ENCODE peak calls at places on chromosome 4, in four cellular contexts. One of them, this sample, is unnamed.

GRCh38 chr4:182448281-182449151 is 205.3 kb downstream of the TENM3 start:
- DNase-seq in lung: peak
- DNase-seq in immature natural killer cell: no peak
- DNase-seq in adipocyte: peak
- DNase-seq in this sample: peak

GRCh38 chr4:89404530-89404929 is 96.9 kb upstream of the GPRIN3 start:
- DNase-seq in lung: no peak
- DNase-seq in immature natural killer cell: no peak
- DNase-seq in adipocyte: no peak
- DNase-seq in this sample: no peak

GRCh38 chr4:40669504-40669903 is 39.8 kb upstream of the RBM47 start:
- DNase-seq in lung: no peak
- DNase-seq in immature natural killer cell: no peak
- DNase-seq in adipocyte: no peak
- DNase-seq in this sample: no peak

GRCh38 chr4:165580379-165580905 is 201.6 kb downstream of the CPE start:
- DNase-seq in lung: no peak
- DNase-seq in immature natural killer cell: no peak
- DNase-seq in adipocyte: peak
- DNase-seq in this sample: no peak

GRCh38 chr4:25865586-25865985 is 2.8 kb upstream of the SEL1L3 start:
- DNase-seq in lung: peak
- DNase-seq in immature natural killer cell: no peak
- DNase-seq in adipocyte: no peak
- DNase-seq in this sample: peak

GRCh38 chr4:13089659-13089998 is 394.5 kb downstream of the RAB28 start:
- DNase-seq in lung: no peak
- DNase-seq in immature natural killer cell: no peak
- DNase-seq in adipocyte: no peak
- DNase-seq in this sample: no peak

GRCh38 chr4:151582098-151582497 is 173.1 kb downstream of the FHIP1A start:
- DNase-seq in lung: no peak
- DNase-seq in immature natural killer cell: no peak
- DNase-seq in adipocyte: no peak
- DNase-seq in this sample: no peak

GRCh38 chr4:144820706-144821105 is 174.8 kb downstream of the HHIP start:
- DNase-seq in lung: no peak
- DNase-seq in immature natural killer cell: no peak
- DNase-seq in adipocyte: peak
- DNase-seq in this sample: no peak